ENCODE peak calls at places on chromosomes 11 and 22, in five cellular contexts. R is esophagus squamous epithelium; S is heart left ventricle; Z is transverse colon; K is CD8-positive, alpha-beta T cell. G is an unnamed sample. For H3K27me3 and H3K4me1, the result is how much of the 10 kb centered on the place peaks cover.

GRCh38 chr11:11584446-11584810 is 37.4 kb downstream of the GALNT18 start:
- DNase-seq in R (no peak), S (no peak), Z (no peak), K (no peak), G (no peak)

GRCh38 chr11:75273331-75273988 is 32.9 kb downstream of the TPBGL start:
- DNase-seq in K (no peak), Z (no peak), R (no peak), S (peak), G (peak)

GRCh38 chr11:91927448-91927847 is 297.2 kb upstream of the FAT3 start:
- DNase-seq in K (no peak), R (no peak), Z (peak), S (no peak), G (no peak)

GRCh38 chr11:60589611-60590010 is 74.4 kb downstream of the MS4A13 start:
- DNase-seq in Z (no peak), S (no peak), K (no peak), R (no peak), G (no peak)

GRCh38 chr22:46942816-46943783 is 180.7 kb downstream of the TBC1D22A start:
- DNase-seq in R (no peak), Z (no peak), K (no peak), S (peak), G (no peak)

GRCh38 chr22:48431014-48431413 is 1396.7 kb downstream of the BRD1 start:
- DNase-seq in R (no peak), S (no peak), Z (no peak), K (no peak), G (no peak)

GRCh38 chr11:17612221-17613188 is 65.4 kb downstream of the OTOG start:
- DNase-seq in R (no peak), S (no peak), K (no peak), Z (no peak), G (no peak)

GRCh38 chr11:122505304-122506006 is 150.1 kb upstream of the UBASH3B start:
- DNase-seq in Z (peak), S (peak), R (peak), K (peak), G (peak)

GRCh38 chr11:62025429-62026105 is 58.1 kb upstream of the FTH1 start:
- DNase-seq in S (peak), K (peak), Z (peak), R (peak), G (peak)

GRCh38 chr11:45097721-45098493 is 48.5 kb upstream of the PRDM11 start:
- DNase-seq in Z (peak), S (peak), K (peak), R (no peak), G (peak)

GRCh38 chr22:37746366-37747089 is 49.7 kb downstream of the TRIOBP start:
- DNase-seq in S (peak), Z (no peak), R (no peak), K (peak), G (peak)

GRCh38 chr22:37745548-37746365 is 48.9 kb downstream of the TRIOBP start:
- DNase-seq in S (peak), Z (peak), R (no peak), K (peak), G (peak)

GRCh38 chr22:37742374-37743092 is 45.7 kb downstream of the TRIOBP start:
- DNase-seq in Z (no peak), S (peak), R (no peak), K (no peak), G (no peak)

GRCh38 chr22:37747090-37747714 is 50.4 kb downstream of the TRIOBP start:
- DNase-seq in K (no peak), Z (no peak), R (no peak), S (peak), G (no peak)

GRCh38 chr22:37744589-37744988 is 47.7 kb downstream of the TRIOBP start:
- DNase-seq in K (no peak), Z (no peak), S (no peak), R (no peak), G (no peak)
- H3K27me3 ChIP-seq in K (under half), Z (under half), S (under half), R (under half), G (under half)

DNA sequence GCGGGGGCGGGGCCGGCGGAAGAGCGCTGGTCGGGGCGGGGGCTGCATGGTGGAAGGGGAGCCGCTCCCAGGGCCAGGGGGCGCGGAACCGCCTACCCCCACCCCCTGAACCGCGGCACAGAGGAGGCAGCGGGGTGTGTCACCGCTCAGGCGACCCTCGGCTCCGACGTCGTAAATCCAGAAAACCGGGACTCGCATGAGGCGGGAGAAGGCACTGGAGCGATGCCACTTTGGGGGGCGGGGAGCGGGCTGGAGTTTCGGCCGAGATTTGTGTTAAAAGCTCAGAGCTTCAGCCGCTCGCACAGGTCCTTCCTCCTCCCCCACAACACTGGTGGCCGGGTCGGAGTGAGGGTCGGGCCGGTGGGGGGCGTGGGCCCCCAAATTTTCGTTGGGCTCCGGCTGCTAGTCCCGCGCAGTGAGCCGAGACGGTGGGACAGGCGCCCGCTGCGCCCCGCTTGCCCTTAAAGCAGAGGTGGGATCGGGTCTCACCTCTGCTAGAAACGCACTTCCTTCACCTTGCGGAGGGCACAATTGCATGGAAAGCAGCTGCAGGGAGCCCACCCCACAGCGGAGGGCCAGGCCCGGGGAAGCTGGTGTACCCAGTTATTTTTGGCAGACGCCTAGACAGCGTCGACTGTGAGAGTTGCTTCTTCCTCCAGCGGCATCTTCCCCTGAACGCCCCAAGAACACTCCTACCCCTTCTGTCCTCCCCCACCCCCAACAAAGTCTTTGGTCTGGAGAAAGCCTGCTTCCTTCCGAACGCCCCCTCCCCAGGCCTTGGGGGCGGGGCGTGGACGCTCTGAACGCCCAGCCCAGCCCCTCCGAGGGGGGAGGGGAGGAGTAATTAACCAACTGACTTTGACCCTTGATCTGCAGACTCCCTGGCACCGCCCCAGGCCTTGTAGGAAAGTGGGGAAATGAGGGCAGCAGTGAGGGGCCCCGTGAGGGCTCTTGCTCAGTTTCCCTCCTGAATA is 1.1 kb downstream of the OVOL1 start:
- DNase-seq in Z (peak), K (no peak), S (no peak), R (no peak), G (peak)
- H3K4me3 ChIP-seq in Z (peak), K (no peak), S (peak), R (peak), G (peak)

GRCh38 chr11:119754656-119755350 is 25.8 kb upstream of the NECTIN1 start:
- DNase-seq in K (no peak), Z (no peak), S (no peak), R (no peak), G (peak)
- H3K4me1 ChIP-seq in K (under half), Z (under half), S (under half), R (under half), G (under half)

DNA sequence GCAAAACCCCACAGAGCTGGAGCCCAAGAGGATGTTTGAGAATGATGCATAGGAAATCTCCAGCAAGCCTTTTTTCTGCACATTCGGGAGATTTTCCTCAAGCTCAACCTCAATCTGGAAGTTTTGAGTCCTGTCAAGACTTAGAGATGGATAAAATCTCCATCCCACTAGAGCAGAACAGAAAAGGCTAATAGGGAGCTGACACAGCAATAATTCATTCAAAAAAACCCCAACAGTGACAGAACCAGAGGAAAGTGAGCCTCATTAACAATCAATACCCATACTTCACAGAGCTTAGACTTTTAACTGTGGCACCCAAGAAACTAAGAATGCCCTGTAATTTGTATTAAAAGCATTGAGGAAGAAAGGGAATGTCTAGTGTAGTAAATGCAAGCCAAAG is 115.9 kb upstream of the BDNF start:
- DNase-seq in K (no peak), S (no peak), R (no peak), Z (no peak), G (no peak)
- H3K27me3 ChIP-seq in K (under half), S (under half), R (under half), Z (under half), G (under half)

DNA sequence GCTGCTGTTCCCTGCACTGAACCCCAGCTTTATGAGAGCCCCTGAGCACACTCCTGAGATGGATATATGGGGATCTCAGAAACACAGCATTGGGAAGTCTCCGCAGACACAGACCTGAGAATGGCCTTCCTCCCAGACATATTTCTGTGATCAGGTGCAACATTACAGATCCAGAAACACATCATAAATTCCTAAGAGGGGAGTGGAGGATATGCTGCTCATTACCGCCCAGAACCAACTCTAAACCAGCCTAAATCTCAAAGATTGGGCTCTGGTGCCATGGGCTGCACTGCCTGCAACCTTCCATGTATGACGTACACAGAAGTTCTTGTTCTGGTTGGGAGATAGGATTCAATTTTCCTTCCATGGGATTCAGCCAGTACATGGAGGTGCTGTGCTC is 102.0 kb downstream of the ME3 start:
- DNase-seq in S (no peak), K (no peak), R (no peak), Z (no peak), G (no peak)
- H3K4me3 ChIP-seq in S (no peak), K (no peak), R (no peak), Z (no peak), G (no peak)

GRCh38 chr11:19845633-19846032 is 133.0 kb downstream of the NAV2 start:
- DNase-seq in R (no peak), S (no peak), K (no peak), Z (no peak), G (no peak)

GRCh38 chr11:19849947-19850593 is 137.4 kb downstream of the NAV2 start:
- DNase-seq in Z (no peak), S (no peak), K (no peak), R (no peak), G (no peak)

GRCh38 chr11:19846654-19847330 is 134.2 kb downstream of the NAV2 start:
- DNase-seq in S (peak), Z (no peak), K (no peak), R (no peak), G (no peak)

GRCh38 chr11:19849107-19849789 is 136.6 kb downstream of the NAV2 start:
- DNase-seq in R (no peak), Z (no peak), K (no peak), S (peak), G (no peak)

DNA sequence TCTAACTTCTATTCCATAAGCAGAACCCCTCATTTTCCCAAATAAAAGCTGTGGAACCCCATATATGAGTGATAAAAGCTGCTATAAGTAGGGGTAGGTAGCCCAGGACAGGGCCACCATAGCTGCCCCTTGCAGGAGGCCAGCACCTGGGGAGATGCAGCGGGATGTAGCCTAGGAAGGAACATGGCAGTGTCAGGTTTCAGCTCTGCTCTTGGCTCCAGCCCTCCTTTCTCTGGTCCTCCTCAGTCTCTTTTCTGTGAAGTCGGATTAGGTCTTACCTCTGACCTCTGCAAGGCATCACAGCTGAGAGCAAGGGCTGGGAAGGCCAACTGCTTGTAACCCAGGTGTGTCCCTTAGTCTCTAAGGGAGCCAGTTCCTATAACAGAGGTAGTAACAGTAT is 135.6 kb downstream of the NAV2 start:
- DNase-seq in S (no peak), R (no peak), K (no peak), Z (no peak), G (no peak)
- H3K4me1 ChIP-seq in S (under half), R (under half), K (under half), Z (under half), G (under half)

DNA sequence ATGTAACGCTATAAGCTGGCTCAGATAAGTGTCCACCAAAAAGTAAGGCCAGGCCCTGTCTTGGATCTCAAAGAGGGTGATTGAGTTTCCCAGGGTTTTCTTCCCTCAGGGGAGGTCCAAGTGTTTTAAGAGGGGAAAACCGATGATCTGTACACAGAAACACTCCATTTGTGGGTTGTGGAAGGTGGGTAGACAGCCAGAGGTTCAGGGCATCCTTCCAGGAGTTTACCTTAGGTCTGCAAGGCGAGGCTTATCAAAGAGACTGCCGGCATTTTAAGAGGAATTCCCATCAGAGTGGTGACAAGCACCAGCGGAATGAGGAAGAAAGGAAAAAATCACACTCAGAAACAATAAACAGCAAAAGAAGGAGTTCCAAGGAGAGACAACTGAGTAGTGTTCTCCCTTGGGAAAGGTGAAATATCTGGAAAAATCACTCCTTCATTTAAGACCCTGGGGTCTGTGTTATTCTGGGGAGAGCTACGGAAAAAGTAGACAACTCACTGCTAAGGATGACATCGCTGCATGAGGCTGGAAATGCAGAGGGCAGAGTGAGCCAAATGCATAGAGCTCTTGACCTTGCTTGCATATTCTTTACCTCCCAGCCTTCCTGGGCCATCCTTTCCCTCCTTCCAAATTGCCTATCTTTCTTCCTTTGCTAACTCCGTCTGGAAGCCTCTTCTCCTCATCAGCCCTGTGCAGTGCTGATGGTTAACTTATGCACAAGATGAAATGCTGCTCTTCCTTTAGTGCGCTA is 22.1 kb upstream of the MMP7 start:
- DNase-seq in Z (no peak), K (no peak), R (no peak), S (no peak), G (peak)
- H3K27me3 ChIP-seq in Z (under half), K (under half), R (under half), S (under half), G (under half)